ENCODE peak calls at places on chromosomes 12 and 14, in eight cellular contexts. J is HCT116, D is tibial nerve, B is left ventricle myocardium inferior, F is upper lobe of left lung, Q is brain microvascular endothelial cell, G is heart right ventricle, Y is GM12865. S is an unnamed sample.

GRCh38 chr14:53231166-53231565 is 78.0 kb upstream of the DDHD1 start:
- DNase-seq in G (no peak), B (no peak), J (no peak), Y (no peak), F (no peak), D (no peak), Q (no peak), S (no peak)

GRCh38 chr14:50520947-50521815 is 11.2 kb downstream of the MAP4K5 start:
- DNase-seq in G (no peak), F (no peak), J (peak; percentile 45), Y (peak; percentile 81), B (no peak), D (no peak), Q (peak; percentile 95), S (peak; percentile 42)

GRCh38 chr12:54039417-54040147 is 6.7 kb downstream of the HOXC5 start:
- DNase-seq in J (no peak), F (no peak), G (no peak), D (peak; percentile 43), B (no peak), Y (no peak), Q (no peak), S (no peak)

GRCh38 chr12:3038931-3039510 is 38.2 kb upstream of the TSPAN9 start:
- DNase-seq in B (no peak), Y (no peak), F (no peak), D (no peak), G (no peak), J (no peak), Q (no peak), S (no peak)

GRCh38 chr14:32825058-32825457 is 113.6 kb upstream of the NPAS3 start:
- DNase-seq in B (no peak), D (no peak), F (no peak), Q (no peak), Y (no peak), J (no peak), G (no peak), S (no peak)

GRCh38 chr12:46332260-46332659 is 40.3 kb downstream of the SLC38A2 start:
- DNase-seq in J (no peak), G (no peak), Q (peak; percentile 69), F (no peak), D (no peak), Y (no peak), B (no peak), S (no peak)

GRCh38 chr14:74955229-74955999 is at the start of gene PGF:
- DNase-seq in J (peak; percentile 7), F (peak; percentile 94), D (peak; percentile 56), Q (no peak), B (peak; percentile 75), G (peak; percentile 81), Y (no peak), S (no peak)

GRCh38 chr12:128853321-128854197 is at the start of gene GLT1D1:
- DNase-seq in G (no peak), F (peak; percentile 85), B (no peak), J (no peak), D (no peak), Y (peak; percentile 29), Q (no peak), S (no peak)

GRCh38 chr14:59751578-59751977 is 119.0 kb downstream of the RTN1 start:
- DNase-seq in F (no peak), D (no peak), B (no peak), Y (no peak), J (no peak), Q (no peak), G (no peak), S (no peak)

GRCh38 chr14:93973607-93974006 is 2.8 kb downstream of the ASB2 start:
- DNase-seq in Y (no peak), D (no peak), J (no peak), G (no peak), F (no peak), Q (no peak), B (no peak), S (no peak)

GRCh38 chr14:86203843-86204242 is 673.9 kb downstream of the FLRT2 start:
- DNase-seq in Y (no peak), J (no peak), Q (no peak), F (no peak), B (no peak), G (no peak), D (no peak), S (no peak)

GRCh38 chr14:95529242-95529641 is 5.6 kb upstream of the GLRX5 start:
- DNase-seq in G (no peak), Y (no peak), J (no peak), D (no peak), Q (no peak), F (no peak), B (no peak), S (no peak)

GRCh38 chr14:95533391-95533821 is 1.4 kb upstream of the GLRX5 start:
- DNase-seq in B (no peak), F (no peak), Y (peak; percentile 52), G (no peak), D (no peak), J (no peak), Q (peak; percentile 65), S (no peak)

GRCh38 chr14:95527392-95528002 is 7.4 kb upstream of the GLRX5 start:
- DNase-seq in B (no peak), F (no peak), Y (peak; percentile 59), G (no peak), D (peak; percentile 91), Q (peak; percentile 72), J (no peak), S (peak; percentile 71)

GRCh38 chr14:95531473-95531872 is 3.4 kb upstream of the GLRX5 start:
- DNase-seq in B (no peak), G (no peak), J (no peak), F (no peak), Q (peak; percentile 83), D (no peak), Y (no peak), S (no peak)

GRCh38 chr14:95530461-95531170 is 4.2 kb upstream of the GLRX5 start:
- DNase-seq in G (no peak), J (no peak), Q (no peak), F (no peak), D (no peak), B (no peak), Y (no peak), S (no peak)
- H3K4me3 ChIP-seq in G (no peak overlapping the region), J (no peak overlapping the region), Q (no peak overlapping the region), F (no peak overlapping the region), D (no peak overlapping the region), B (no peak overlapping the region), Y (no peak overlapping the region), S (no peak overlapping the region)

DNA sequence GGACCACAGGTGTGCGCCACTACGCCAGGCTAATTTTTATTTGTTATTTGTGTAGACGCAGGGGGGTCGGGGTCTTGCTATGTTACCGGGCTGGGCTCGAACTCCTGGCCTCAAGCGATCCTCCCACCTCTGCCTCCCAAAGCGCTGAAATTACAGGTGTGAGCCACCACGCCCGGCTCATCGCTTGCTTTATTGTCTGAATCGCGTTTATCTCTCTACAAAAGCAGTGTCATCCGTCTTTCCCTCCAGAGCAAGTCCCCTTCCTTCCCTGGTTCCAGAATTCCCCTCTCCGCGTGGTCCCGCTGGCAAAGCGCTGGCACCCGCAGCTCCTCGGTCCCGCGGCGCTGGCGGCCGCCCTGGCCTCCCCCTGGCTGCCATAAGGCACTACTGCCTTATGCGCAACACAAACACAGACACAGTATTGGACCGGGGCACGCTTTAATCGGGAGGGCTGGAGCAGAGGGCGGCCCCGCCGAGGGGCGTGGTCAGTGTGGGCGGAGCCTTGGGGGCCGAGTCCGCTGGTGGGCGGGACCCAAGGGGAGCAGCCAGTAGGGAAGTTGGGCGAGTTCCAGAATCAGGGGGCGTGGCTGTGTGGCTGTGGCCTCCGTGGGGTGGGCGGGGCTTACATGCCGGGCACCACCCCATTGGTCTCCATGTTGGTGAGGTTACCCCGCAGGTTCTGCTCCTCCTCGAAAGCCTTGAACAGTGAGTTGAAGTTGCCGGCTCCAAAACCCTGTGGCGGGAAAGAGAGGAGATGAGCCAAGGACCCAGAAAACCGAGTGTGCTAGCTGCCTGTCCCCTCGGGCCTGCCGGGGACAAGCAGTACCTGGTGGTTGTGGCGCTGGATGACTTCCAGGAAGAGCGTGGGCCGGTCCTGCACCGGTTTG is 19.3 kb downstream of the HPD start:
- DNase-seq in G (peak; percentile 100), J (peak; percentile 95), B (peak; percentile 100), D (peak; percentile 100), F (peak; percentile 100), Y (peak; percentile 98), Q (peak; percentile 99), S (peak; percentile 78)
- TF ChIP-seq CTCF in G (peak; percentile 18), J (no peak), B (peak; percentile 68), D (no peak), F (peak; percentile 79), Y (no peak), Q (peak; percentile 62), S (peak; percentile 52)

GRCh38 chr12:12353807-12354206 is 3.1 kb upstream of the BORCS5 start:
- DNase-seq in G (no peak), Y (no peak), D (no peak), Q (no peak), J (no peak), F (no peak), B (no peak), S (no peak)

GRCh38 chr12:12357697-12358476 is 1.0 kb downstream of the BORCS5 start:
- DNase-seq in Q (peak; percentile 22), F (no peak), G (no peak), J (no peak), Y (peak; percentile 63), B (no peak), D (no peak), S (no peak)

GRCh38 chr12:12356886-12357696 is at the start of gene BORCS5:
- DNase-seq in Q (peak; percentile 87), F (peak; percentile 99), D (peak; percentile 94), J (peak; percentile 91), G (peak; percentile 98), Y (peak; percentile 99), B (peak; percentile 98), S (peak; percentile 59)

GRCh38 chr12:12356467-12356885 is 402 bp upstream of the BORCS5 start:
- DNase-seq in J (no peak), D (no peak), F (no peak), Y (peak; percentile 26), Q (no peak), G (no peak), B (no peak), S (no peak)

GRCh38 chr12:12358528-12358927 is 1.6 kb downstream of the BORCS5 start:
- DNase-seq in J (no peak), D (no peak), F (no peak), B (no peak), Q (no peak), G (no peak), Y (peak; percentile 49), S (no peak)
- H3K4me3 ChIP-seq in J (peak overlapping the region; percentile 90), D (no peak overlapping the region), F (no peak overlapping the region), B (peak overlapping the region; percentile 90), Q (no peak overlapping the region), G (no peak overlapping the region), Y (peak overlapping the region; percentile 73), S (peak overlapping the region; percentile 8)

DNA sequence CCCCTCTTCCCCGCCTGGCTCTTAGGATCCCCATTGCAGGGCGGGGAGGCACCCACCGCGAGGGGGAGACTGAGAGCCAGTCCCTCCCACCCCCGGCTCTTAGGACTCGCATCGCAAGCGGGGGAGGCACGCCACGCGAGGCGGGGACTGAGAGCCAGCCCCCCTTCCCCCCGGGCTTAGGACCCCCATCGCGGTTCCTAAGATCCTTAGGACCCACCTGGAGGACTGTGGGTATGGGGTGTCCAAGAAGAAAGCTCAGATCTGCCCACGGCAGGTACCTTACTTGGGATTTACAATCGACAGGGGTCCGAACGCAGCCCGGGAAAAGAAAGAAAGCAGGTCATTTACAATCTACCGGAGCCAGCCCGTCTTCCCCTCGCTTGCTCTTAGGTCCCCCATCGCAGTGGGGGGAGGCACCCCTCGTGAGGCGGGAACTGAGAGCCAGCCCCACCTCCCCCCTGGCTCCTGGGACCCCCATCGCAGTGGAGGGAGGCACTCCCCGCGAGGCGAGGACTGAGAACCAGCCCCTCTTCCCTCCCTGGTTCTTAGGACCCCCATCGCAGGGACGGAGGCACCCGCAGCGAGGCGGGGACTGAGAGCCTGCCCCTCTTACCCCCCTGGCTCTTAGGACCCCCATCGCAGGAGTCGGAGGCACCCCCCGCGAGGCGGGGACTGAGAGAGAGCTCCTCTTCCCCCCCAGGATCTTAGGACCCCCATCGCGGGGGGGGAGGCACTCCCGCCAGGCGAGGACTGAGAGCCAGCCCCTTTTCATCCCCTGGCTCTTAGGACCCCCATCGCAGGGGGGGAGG is 43.7 kb downstream of the DDX11 start:
- DNase-seq in G (no peak), Q (no peak), J (peak; percentile 10), F (peak; percentile 86), B (no peak), Y (peak; percentile 45), D (peak; percentile 25), S (no peak)
- TF ChIP-seq CTCF in G (no peak), Q (peak; percentile 75), J (peak; percentile 43), F (no peak), B (peak; percentile 68), Y (peak; percentile 63), D (peak; percentile 17), S (peak; percentile 42)

S was measured in AG09309.